ENCODE peak calls at places on chromosome 6, in four cellular contexts. One of them, this sample, is unnamed.

GRCh38 chr6:30511147-30511546 is 21.8 kb downstream of the HLA-E start:
- DNase-seq in adrenal gland: no peak
- DNase-seq in left lung: no peak
- DNase-seq in tibial nerve: no peak
- DNase-seq in this sample: no peak

GRCh38 chr6:170448745-170449144 is 104.4 kb downstream of the PSMB1 start:
- DNase-seq in tibial nerve: no peak
- DNase-seq in left lung: no peak
- DNase-seq in adrenal gland: no peak
- DNase-seq in this sample: no peak

GRCh38 chr6:34859951-34860350 is 27.9 kb downstream of the TAF11 start:
- DNase-seq in left lung: no peak
- DNase-seq in adrenal gland: no peak
- DNase-seq in tibial nerve: no peak
- DNase-seq in this sample: no peak

GRCh38 chr6:106063448-106063850 is 22.7 kb upstream of the PRDM1 start:
- DNase-seq in left lung: no peak
- DNase-seq in tibial nerve: no peak
- DNase-seq in adrenal gland: no peak
- DNase-seq in this sample: no peak

GRCh38 chr6:11718461-11718860 is 60.1 kb downstream of the ADTRP start:
- DNase-seq in left lung: no peak
- DNase-seq in tibial nerve: no peak
- DNase-seq in adrenal gland: no peak
- DNase-seq in this sample: no peak

GRCh38 chr6:156809446-156810178 is 32.4 kb downstream of the ARID1B start:
- DNase-seq in left lung: no peak
- DNase-seq in tibial nerve: no peak
- DNase-seq in adrenal gland: no peak
- DNase-seq in this sample: no peak

GRCh38 chr6:150426198-150426597 is 57.4 kb downstream of the IYD start:
- DNase-seq in tibial nerve: no peak
- DNase-seq in adrenal gland: no peak
- DNase-seq in left lung: no peak
- DNase-seq in this sample: no peak

GRCh38 chr6:107179004-107179403 is 63.7 kb upstream of the BEND3 start:
- DNase-seq in left lung: no peak
- DNase-seq in adrenal gland: no peak
- DNase-seq in tibial nerve: no peak
- DNase-seq in this sample: peak

GRCh38 chr6:166582258-166582657 is 4.2 kb downstream of the RAMACL start:
- DNase-seq in tibial nerve: no peak
- DNase-seq in left lung: no peak
- DNase-seq in adrenal gland: no peak
- DNase-seq in this sample: no peak

GRCh38 chr6:131997450-131998153 is 46.4 kb upstream of the CCN2 start:
- DNase-seq in adrenal gland: no peak
- DNase-seq in tibial nerve: no peak
- DNase-seq in left lung: no peak
- DNase-seq in this sample: no peak

GRCh38 chr6:130405549-130405948 is 39.7 kb downstream of the TMEM200A start:
- DNase-seq in tibial nerve: no peak
- DNase-seq in adrenal gland: no peak
- DNase-seq in left lung: no peak
- DNase-seq in this sample: no peak

GRCh38 chr6:42375007-42375635 is 76.6 kb downstream of the TRERF1 start:
- DNase-seq in adrenal gland: no peak
- DNase-seq in tibial nerve: no peak
- DNase-seq in left lung: no peak
- DNase-seq in this sample: no peak

GRCh38 chr6:44782198-44782597 is 394.7 kb downstream of the CDC5L start:
- DNase-seq in left lung: no peak
- DNase-seq in tibial nerve: no peak
- DNase-seq in adrenal gland: no peak
- DNase-seq in this sample: no peak

GRCh38 chr6:17831135-17831534 is 124.4 kb upstream of the NUP153 start:
- DNase-seq in left lung: no peak
- DNase-seq in tibial nerve: no peak
- DNase-seq in adrenal gland: peak
- DNase-seq in this sample: peak

GRCh38 chr6:72182337-72183246 is 296.2 kb downstream of the RIMS1 start:
- DNase-seq in adrenal gland: no peak
- DNase-seq in left lung: peak
- DNase-seq in tibial nerve: no peak
- DNase-seq in this sample: peak

GRCh38 chr6:170132011-170132521 is 158.8 kb downstream of the DLL1 start:
- DNase-seq in adrenal gland: peak
- DNase-seq in left lung: peak
- DNase-seq in tibial nerve: no peak
- DNase-seq in this sample: no peak

GRCh38 chr6:165769401-165769800 is 106.4 kb upstream of the PDE10A start:
- DNase-seq in left lung: no peak
- DNase-seq in tibial nerve: no peak
- DNase-seq in adrenal gland: no peak
- DNase-seq in this sample: no peak

GRCh38 chr6:87736809-87737540 is 34.9 kb upstream of the AKIRIN2 start:
- DNase-seq in adrenal gland: no peak
- DNase-seq in left lung: no peak
- DNase-seq in tibial nerve: no peak
- DNase-seq in this sample: no peak

GRCh38 chr6:24215068-24215467 is 89.1 kb downstream of the NRSN1 start:
- DNase-seq in adrenal gland: no peak
- DNase-seq in tibial nerve: no peak
- DNase-seq in left lung: no peak
- DNase-seq in this sample: no peak

GRCh38 chr6:152723398-152723797 is 25.7 kb downstream of the MYCT1 start:
- DNase-seq in tibial nerve: no peak
- DNase-seq in left lung: no peak
- DNase-seq in adrenal gland: no peak
- DNase-seq in this sample: no peak

GRCh38 chr6:36912583-36912982 is 26.8 kb downstream of the C6orf89 start:
- DNase-seq in left lung: no peak
- DNase-seq in tibial nerve: no peak
- DNase-seq in adrenal gland: no peak
- DNase-seq in this sample: peak

GRCh38 chr6:130993292-130993765 is 69.7 kb downstream of the EPB41L2 start:
- DNase-seq in left lung: no peak
- DNase-seq in tibial nerve: no peak
- DNase-seq in adrenal gland: peak
- DNase-seq in this sample: no peak

GRCh38 chr6:63460971-63461370 is 111.3 kb upstream of the LOC128125822 start:
- DNase-seq in left lung: no peak
- DNase-seq in tibial nerve: no peak
- DNase-seq in adrenal gland: no peak
- DNase-seq in this sample: no peak

GRCh38 chr6:22727709-22728108 is 158.3 kb downstream of the HDGFL1 start:
- DNase-seq in adrenal gland: no peak
- DNase-seq in tibial nerve: no peak
- DNase-seq in left lung: no peak
- DNase-seq in this sample: no peak

GRCh38 chr6:151098166-151098565 is 141.6 kb upstream of the AKAP12 start:
- DNase-seq in tibial nerve: no peak
- DNase-seq in adrenal gland: no peak
- DNase-seq in left lung: no peak
- DNase-seq in this sample: no peak

GRCh38 chr6:36660771-36661471 is 17.6 kb upstream of the CDKN1A start:
- DNase-seq in adrenal gland: peak
- DNase-seq in tibial nerve: no peak
- DNase-seq in left lung: peak
- DNase-seq in this sample: no peak

GRCh38 chr6:106490453-106490852 is 129.9 kb downstream of the CRYBG1 start:
- DNase-seq in tibial nerve: no peak
- DNase-seq in left lung: no peak
- DNase-seq in adrenal gland: no peak
- DNase-seq in this sample: no peak

GRCh38 chr6:91088515-91088914 is 501.6 kb upstream of the MAP3K7 start:
- DNase-seq in adrenal gland: no peak
- DNase-seq in tibial nerve: no peak
- DNase-seq in left lung: no peak
- DNase-seq in this sample: no peak

GRCh38 chr6:134379086-134379485 is 61.2 kb upstream of the SGK1 start:
- DNase-seq in left lung: peak
- DNase-seq in adrenal gland: no peak
- DNase-seq in tibial nerve: no peak
- DNase-seq in this sample: no peak

GRCh38 chr6:163392533-163392932 is 22.0 kb upstream of the QKI start:
- DNase-seq in tibial nerve: peak
- DNase-seq in adrenal gland: peak
- DNase-seq in left lung: no peak
- DNase-seq in this sample: peak

GRCh38 chr6:137571854-137572253 is 77.7 kb upstream of the OLIG3 start:
- DNase-seq in adrenal gland: no peak
- DNase-seq in tibial nerve: peak
- DNase-seq in left lung: no peak
- DNase-seq in this sample: peak
- TF ChIP-seq CTCF in adrenal gland: peak
- TF ChIP-seq CTCF in tibial nerve: peak
- TF ChIP-seq CTCF in left lung: peak
- TF ChIP-seq CTCF in this sample: peak

GRCh38 chr6:50791900-50792508 is 26.7 kb upstream of the TFAP2B start:
- DNase-seq in left lung: no peak
- DNase-seq in adrenal gland: no peak
- DNase-seq in tibial nerve: peak
- DNase-seq in this sample: peak
- TF ChIP-seq CTCF in left lung: peak
- TF ChIP-seq CTCF in adrenal gland: peak
- TF ChIP-seq CTCF in tibial nerve: peak
- TF ChIP-seq CTCF in this sample: peak

GRCh38 chr6:81752969-81753708 is 658 bp upstream of the TENT5A start:
- DNase-seq in adrenal gland: peak
- DNase-seq in left lung: peak
- DNase-seq in tibial nerve: peak
- DNase-seq in this sample: peak
- TF ChIP-seq CTCF in adrenal gland: no peak
- TF ChIP-seq CTCF in left lung: no peak
- TF ChIP-seq CTCF in tibial nerve: no peak
- TF ChIP-seq CTCF in this sample: peak

GRCh38 chr6:168472363-168472762 is 31.4 kb downstream of the SMOC2 start:
- DNase-seq in left lung: no peak
- DNase-seq in adrenal gland: no peak
- DNase-seq in tibial nerve: no peak
- DNase-seq in this sample: no peak

GRCh38 chr6:168468046-168468445 is 27.1 kb downstream of the SMOC2 start:
- DNase-seq in tibial nerve: no peak
- DNase-seq in adrenal gland: no peak
- DNase-seq in left lung: no peak
- DNase-seq in this sample: no peak

GRCh38 chr6:168473197-168473596 is 32.2 kb downstream of the SMOC2 start:
- DNase-seq in tibial nerve: no peak
- DNase-seq in adrenal gland: no peak
- DNase-seq in left lung: no peak
- DNase-seq in this sample: no peak

DNA sequence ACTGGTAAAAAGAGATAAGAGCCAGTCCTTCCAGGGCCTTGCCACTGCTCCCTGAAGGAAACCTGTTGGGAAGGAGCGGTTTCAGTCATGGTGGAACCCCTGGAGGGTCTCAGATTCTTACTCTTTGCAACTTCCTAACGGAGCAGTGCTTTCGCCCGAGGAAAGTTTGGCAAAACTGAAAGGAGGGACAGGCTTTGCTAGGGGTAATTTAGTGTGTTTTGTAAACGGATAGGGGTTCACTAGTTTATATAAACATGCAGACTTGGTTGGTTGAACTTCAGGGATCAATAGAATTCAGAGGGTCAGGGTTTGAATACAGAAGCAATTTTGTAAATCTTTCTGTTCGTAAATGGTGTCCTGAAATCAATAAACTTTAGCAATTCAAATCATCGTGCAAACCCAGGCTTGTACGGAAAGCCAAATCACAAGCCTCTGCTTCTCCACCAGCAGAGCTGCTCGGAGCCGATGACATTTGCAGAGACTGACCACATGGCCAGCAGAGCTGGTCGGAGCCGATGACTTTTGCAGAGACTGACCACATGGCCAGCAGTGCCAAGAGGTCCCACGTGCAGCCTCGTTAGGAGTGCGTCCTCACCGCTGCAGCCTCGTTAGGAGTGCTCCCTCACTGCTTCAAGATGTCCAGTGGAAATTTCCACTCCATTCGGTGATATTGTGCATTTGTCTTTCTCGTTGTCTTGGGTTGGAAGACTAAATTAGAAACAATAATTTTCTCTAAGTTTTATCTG is 28.4 kb downstream of the SMOC2 start:
- DNase-seq in adrenal gland: peak
- DNase-seq in left lung: no peak
- DNase-seq in tibial nerve: peak
- DNase-seq in this sample: no peak
- TF ChIP-seq CTCF in adrenal gland: no peak
- TF ChIP-seq CTCF in left lung: no peak
- TF ChIP-seq CTCF in tibial nerve: no peak
- TF ChIP-seq CTCF in this sample: no peak

GRCh38 chr6:1554881-1555569 is 54.7 kb upstream of the FOXC1 start:
- DNase-seq in tibial nerve: peak
- DNase-seq in adrenal gland: peak
- DNase-seq in left lung: peak
- DNase-seq in this sample: peak
- TF ChIP-seq CTCF in tibial nerve: peak
- TF ChIP-seq CTCF in adrenal gland: peak
- TF ChIP-seq CTCF in left lung: peak
- TF ChIP-seq CTCF in this sample: peak

DNA sequence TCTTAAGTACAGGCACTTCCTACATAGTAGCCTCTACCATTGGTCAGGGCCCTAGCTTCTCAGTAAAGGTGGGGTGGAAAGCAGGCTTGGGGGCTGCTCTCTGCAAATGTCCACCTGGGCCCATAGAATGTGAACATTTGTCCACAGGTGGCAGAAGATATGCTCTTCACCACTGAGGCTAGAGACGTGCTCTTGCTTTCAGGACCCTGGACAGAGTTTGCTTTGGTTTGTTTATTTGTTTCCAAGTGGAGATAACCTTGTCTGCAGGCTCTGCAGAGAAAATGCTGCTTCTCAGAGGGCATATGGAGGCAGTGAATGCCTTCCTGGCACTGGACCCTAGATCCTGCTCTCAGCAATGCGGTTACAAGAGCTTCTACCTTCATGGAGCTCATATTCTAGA is 129.0 kb downstream of the F13A1 start:
- DNase-seq in adrenal gland: no peak
- DNase-seq in left lung: no peak
- DNase-seq in tibial nerve: no peak
- DNase-seq in this sample: no peak
- TF ChIP-seq CTCF in adrenal gland: no peak
- TF ChIP-seq CTCF in left lung: no peak
- TF ChIP-seq CTCF in tibial nerve: no peak
- TF ChIP-seq CTCF in this sample: no peak

GRCh38 chr6:51541847-51542246 is 545.6 kb downstream of the PKHD1 start:
- DNase-seq in adrenal gland: no peak
- DNase-seq in tibial nerve: no peak
- DNase-seq in left lung: no peak
- DNase-seq in this sample: no peak
- TF ChIP-seq CTCF in adrenal gland: no peak
- TF ChIP-seq CTCF in tibial nerve: no peak
- TF ChIP-seq CTCF in left lung: no peak
- TF ChIP-seq CTCF in this sample: peak